ENCODE peak calls at places on chromosomes 3 and 15, in nine cellular contexts. I is psoas muscle, J is heart left ventricle, D is HL-60, K is Peyer's patch, M is colonic mucosa, Z is RWPE1, T is ovary, L is A549. G is an unnamed sample.

GRCh38 chr3:131007256-131007655 is 19.4 kb downstream of the ASTE1 start:
- DNase-seq in I (no peak), M (no peak), T (no peak), K (no peak), D (no peak), Z (no peak), L (no peak), J (no peak), G (no peak)

GRCh38 chr15:30963681-30964080 is 27.7 kb downstream of the MTMR10 start:
- DNase-seq in I (no peak), T (no peak), D (no peak), J (no peak), K (no peak), Z (no peak), L (no peak), M (no peak), G (no peak)

GRCh38 chr3:105958237-105959000 is 89.6 kb upstream of the CBLB start:
- DNase-seq in J (no peak), K (no peak), I (no peak), T (no peak), M (no peak), L (no peak), Z (no peak), D (no peak), G (no peak)

GRCh38 chr3:25476639-25477038 is 48.6 kb downstream of the RARB start:
- DNase-seq in Z (no peak), L (no peak), K (no peak), M (no peak), T (no peak), D (no peak), J (peak), I (no peak), G (no peak)

GRCh38 chr3:38116471-38117162 is 20.3 kb downstream of the ACAA1 start:
- DNase-seq in Z (no peak), L (no peak), J (no peak), T (no peak), I (no peak), D (no peak), M (no peak), K (peak), G (no peak)

GRCh38 chr15:55108858-55109518 is 87.8 kb downstream of the RSL24D1 start:
- DNase-seq in T (peak), Z (peak), L (peak), I (peak), D (peak), J (peak), K (peak), M (peak), G (no peak)

GRCh38 chr15:31228980-31229826 is 97.4 kb upstream of the KLF13 start:
- DNase-seq in T (no peak), L (peak), Z (no peak), I (no peak), K (peak), D (no peak), J (peak), M (peak), G (no peak)

GRCh38 chr3:172148702-172149565 is 109.6 kb downstream of the FNDC3B start:
- DNase-seq in K (no peak), D (no peak), L (no peak), Z (no peak), T (no peak), M (no peak), J (no peak), I (no peak), G (no peak)

GRCh38 chr15:80654299-80654698 is 40.8 kb upstream of the ABHD17C start:
- DNase-seq in I (no peak), K (no peak), L (no peak), T (no peak), M (no peak), J (no peak), D (no peak), Z (no peak), G (no peak)

GRCh38 chr3:45595364-45596154 is 1.0 kb downstream of the LIMD1 start:
- DNase-seq in M (peak), I (peak), J (peak), Z (no peak), T (peak), D (no peak), L (no peak), K (peak), G (no peak)

GRCh38 chr15:52709172-52709979 is 30.2 kb upstream of the ATOSA start:
- DNase-seq in Z (no peak), I (no peak), D (no peak), K (peak), T (no peak), J (no peak), M (peak), L (no peak), G (no peak)

GRCh38 chr15:28880680-28881079 is 5.1 kb upstream of the APBA2 start:
- DNase-seq in Z (no peak), J (no peak), K (no peak), D (no peak), M (no peak), L (no peak), T (no peak), I (no peak), G (no peak)

GRCh38 chr3:49699281-49699723 is 9.9 kb downstream of the RNF123 start:
- DNase-seq in T (no peak), L (no peak), K (no peak), J (peak), Z (no peak), I (no peak), D (no peak), M (no peak), G (no peak)

GRCh38 chr3:123884258-123884831 is at the start of gene MYLK:
- DNase-seq in J (peak), D (peak), I (peak), Z (peak), M (peak), L (peak), T (peak), K (peak), G (no peak)

GRCh38 chr3:158456114-158456513 is 114.9 kb upstream of the MLF1 start:
- DNase-seq in D (no peak), L (no peak), I (no peak), J (no peak), T (no peak), K (no peak), M (no peak), Z (no peak), G (no peak)

GRCh38 chr3:64361962-64362735 is 136.9 kb upstream of the PRICKLE2 start:
- DNase-seq in I (no peak), M (no peak), K (no peak), T (no peak), Z (peak), L (no peak), J (no peak), D (no peak), G (peak)

GRCh38 chr15:64112077-64112772 is 16.4 kb downstream of the SNX1 start:
- DNase-seq in D (no peak), J (no peak), I (no peak), Z (no peak), T (no peak), M (no peak), L (no peak), K (no peak), G (no peak)

GRCh38 chr3:179196098-179196497 is 47.9 kb downstream of the PIK3CA start:
- DNase-seq in L (no peak), T (no peak), D (no peak), K (no peak), J (no peak), M (no peak), I (no peak), Z (no peak), G (no peak)
- H3K27ac ChIP-seq in L (no peak), T (no peak), D (no peak), K (no peak), J (peak), M (no peak), I (peak), Z (no peak), G (no peak)

DNA sequence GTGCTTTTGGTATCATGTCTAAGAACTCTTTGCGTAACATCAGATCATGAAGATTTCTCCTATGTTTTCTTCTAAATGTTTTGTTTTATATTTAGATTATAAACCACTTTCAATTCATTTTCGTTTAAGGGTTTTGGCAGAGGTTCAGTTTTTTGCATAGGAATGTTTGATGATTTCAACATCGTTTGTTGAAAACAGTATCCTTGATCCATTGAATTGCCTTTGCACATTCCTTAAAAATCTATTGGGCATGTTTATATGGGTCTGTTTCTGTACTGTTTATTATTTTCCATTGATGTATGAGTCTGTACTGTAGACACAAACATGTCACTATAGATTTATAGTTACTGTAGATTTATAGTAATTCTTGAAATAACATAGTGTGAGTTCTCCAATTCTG is 373.8 kb downstream of the SV2B start:
- DNase-seq in Z (no peak), D (no peak), M (no peak), K (no peak), I (no peak), T (no peak), L (no peak), J (no peak), G (no peak)
- H3K27ac ChIP-seq in Z (no peak), D (no peak), M (no peak), K (no peak), I (no peak), T (no peak), L (no peak), J (no peak), G (no peak)

DNA sequence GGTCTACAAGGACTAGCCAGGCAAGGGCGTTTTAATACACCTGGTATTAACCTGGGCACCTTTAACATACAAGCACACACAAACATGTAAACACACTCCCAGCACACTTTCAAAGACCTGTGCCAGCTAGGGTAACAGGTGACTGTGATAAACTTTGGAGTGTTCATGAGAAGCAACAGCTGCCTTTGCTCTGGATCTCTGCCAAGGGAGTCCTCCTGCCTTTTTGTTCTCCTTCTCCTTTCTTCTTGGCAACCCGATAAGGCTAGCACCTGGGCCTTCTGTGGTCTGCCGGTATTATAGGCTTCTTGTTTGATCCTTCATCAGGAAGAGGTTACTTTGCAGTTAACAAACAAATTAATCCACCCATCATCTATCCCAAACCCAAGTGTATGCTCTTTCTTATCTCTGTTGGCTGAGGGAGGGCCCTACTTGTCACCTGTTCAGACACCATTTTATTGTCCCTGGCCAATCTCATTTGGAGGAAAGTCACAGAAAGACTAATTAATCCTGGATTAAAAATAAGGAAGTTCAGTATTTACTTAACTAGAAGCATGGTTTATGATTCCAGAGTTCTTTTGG is at the start of gene RETNLB:
- DNase-seq in L (no peak), K (peak), T (no peak), D (no peak), M (peak), J (no peak), I (no peak), Z (no peak), G (no peak)
- H3K27ac ChIP-seq in L (no peak), K (peak), T (no peak), D (no peak), M (peak), J (no peak), I (no peak), Z (no peak), G (no peak)

GRCh38 chr15:38557855-38558713 is 6.5 kb downstream of the RASGRP1 start:
- DNase-seq in M (no peak), D (no peak), T (no peak), Z (no peak), K (no peak), I (no peak), L (no peak), J (no peak), G (no peak)
- H3K27ac ChIP-seq in M (no peak), D (no peak), T (no peak), Z (no peak), K (peak), I (no peak), L (no peak), J (peak), G (no peak)

GRCh38 chr15:43190178-43190577 is 5.0 kb downstream of the CCNDBP1 start:
- DNase-seq in Z (no peak), L (no peak), T (no peak), K (no peak), M (no peak), D (no peak), I (peak), J (peak), G (no peak)
- H3K27ac ChIP-seq in Z (no peak), L (no peak), T (no peak), K (no peak), M (no peak), D (no peak), I (peak), J (peak), G (no peak)

GRCh38 chr3:61966200-61966599 is 404.8 kb downstream of the PTPRG start:
- DNase-seq in D (no peak), J (no peak), K (no peak), Z (peak), L (no peak), I (no peak), M (no peak), T (no peak), G (no peak)

GRCh38 chr3:61964566-61964965 is 403.2 kb downstream of the PTPRG start:
- DNase-seq in T (no peak), Z (no peak), M (no peak), K (no peak), D (no peak), I (no peak), L (no peak), J (no peak), G (no peak)

GRCh38 chr3:61967937-61968336 is 405.4 kb downstream of the FEZF2 start:
- DNase-seq in T (no peak), Z (no peak), M (no peak), J (no peak), K (no peak), L (no peak), I (no peak), D (no peak), G (no peak)

GRCh38 chr3:61967019-61967418 is 405.6 kb downstream of the PTPRG start:
- DNase-seq in L (no peak), Z (no peak), T (no peak), I (no peak), K (no peak), J (no peak), D (no peak), M (no peak), G (no peak)

GRCh38 chr3:61965770-61966131 is 404.4 kb downstream of the PTPRG start:
- DNase-seq in T (no peak), J (no peak), M (no peak), Z (no peak), K (no peak), I (no peak), L (no peak), D (no peak), G (no peak)
- H3K27ac ChIP-seq in T (no peak), J (no peak), M (no peak), Z (no peak), K (no peak), I (no peak), L (no peak), D (no peak), G (no peak)

G was measured in esophagus muscularis mucosa.